ENCODE peak calls at places on chromosomes 2 and 18, in eight cellular contexts. E is Peyer's patch, F is adrenal gland, W is IMR-90, P is uterus, Z is upper lobe of left lung, C is heart left ventricle, Y is endothelial cell of umbilical vein. K is an unnamed sample. For H3K9me3, the result is how much of the 10 kb centered on the place peaks cover.

GRCh38 chr2:134140251-134140661 is 113.6 kb upstream of the MGAT5 start:
- DNase-seq in F (peak), Y (no peak), Z (peak), P (no peak), E (no peak), W (no peak), C (no peak), K (no peak)

GRCh38 chr2:232885264-232885961 is 15.3 kb downstream of the SNORC start:
- DNase-seq in P (no peak), C (no peak), F (no peak), Z (peak), W (no peak), E (no peak), Y (no peak), K (no peak)

GRCh38 chr2:15795426-15795825 is 144.9 kb upstream of the MYCN start:
- DNase-seq in W (no peak), E (no peak), Y (no peak), Z (peak), C (no peak), P (peak), F (peak), K (no peak)

GRCh38 chr18:48566588-48566987 is 27.8 kb downstream of the CTIF start:
- DNase-seq in E (no peak), P (no peak), C (no peak), F (no peak), W (no peak), Z (no peak), Y (no peak), K (no peak)

GRCh38 chr2:165573534-165574461 is 104.3 kb downstream of the CSRNP3 start:
- DNase-seq in E (no peak), Z (no peak), W (no peak), F (peak), Y (peak), C (peak), P (peak), K (peak)

GRCh38 chr18:50656841-50657470 is 97.1 kb downstream of the MAPK4 start:
- DNase-seq in W (no peak), E (no peak), P (no peak), C (no peak), F (no peak), Z (no peak), Y (no peak), K (no peak)

GRCh38 chr2:72605836-72606442 is 219.9 kb downstream of the EXOC6B start:
- DNase-seq in P (no peak), Y (peak), F (no peak), W (peak), C (no peak), E (no peak), Z (no peak), K (no peak)

GRCh38 chr2:106280653-106281202 is 86.6 kb upstream of the UXS1 start:
- DNase-seq in C (no peak), F (no peak), Z (no peak), P (no peak), E (no peak), Y (no peak), W (no peak), K (no peak)

GRCh38 chr2:144332356-144333143 is 187.4 kb downstream of the ZEB2 start:
- DNase-seq in C (peak), Y (peak), E (peak), F (peak), P (peak), W (peak), Z (peak), K (peak)

GRCh38 chr2:20430461-20431302 is 16.2 kb upstream of the RHOB start:
- DNase-seq in P (no peak), F (no peak), Y (no peak), E (no peak), Z (no peak), C (no peak), W (peak), K (no peak)

GRCh38 chr2:215354771-215355695 is 43.2 kb downstream of the ATIC start:
- DNase-seq in Y (no peak), E (no peak), W (peak), F (no peak), P (no peak), C (no peak), Z (no peak), K (no peak)

GRCh38 chr2:200102971-200103370 is 147.6 kb downstream of the MAIP1 start:
- DNase-seq in E (no peak), F (no peak), Y (no peak), W (no peak), P (no peak), C (no peak), Z (no peak), K (no peak)

GRCh38 chr2:79040967-79041582 is 15.6 kb downstream of the REG3G start:
- DNase-seq in Y (no peak), Z (no peak), C (no peak), F (no peak), P (no peak), W (no peak), E (no peak), K (no peak)

GRCh38 chr2:197908940-197909339 is 104.5 kb downstream of the PLCL1 start:
- DNase-seq in C (no peak), Y (no peak), W (peak), F (no peak), E (no peak), P (no peak), Z (no peak), K (no peak)

GRCh38 chr2:1209761-1210160 is 203.5 kb upstream of the TPO start:
- DNase-seq in E (no peak), F (no peak), P (no peak), W (no peak), C (no peak), Y (no peak), Z (no peak), K (no peak)

GRCh38 chr2:239278941-239279365 is 121.9 kb downstream of the HDAC4 start:
- DNase-seq in P (peak), E (no peak), C (no peak), F (no peak), Z (no peak), W (no peak), Y (no peak), K (peak)

GRCh38 chr18:45775241-45775676 is 50.2 kb upstream of the SIGLEC15 start:
- DNase-seq in P (peak), Y (peak), C (peak), F (peak), Z (peak), E (peak), W (peak), K (peak)
- TF ChIP-seq POLR2A in P (no peak), Y (peak), C (peak), F (no peak), Z (no peak), E (no peak), W (no peak), K (no peak)

GRCh38 chr2:140943867-140944266 is 1186.9 kb downstream of the LRP1B start:
- DNase-seq in E (no peak), W (no peak), Y (no peak), F (no peak), C (no peak), P (no peak), Z (no peak), K (no peak)
- TF ChIP-seq CTCF in E (no peak), W (no peak), Y (no peak), F (no peak), C (no peak), P (no peak), Z (no peak), K (no peak)

DNA sequence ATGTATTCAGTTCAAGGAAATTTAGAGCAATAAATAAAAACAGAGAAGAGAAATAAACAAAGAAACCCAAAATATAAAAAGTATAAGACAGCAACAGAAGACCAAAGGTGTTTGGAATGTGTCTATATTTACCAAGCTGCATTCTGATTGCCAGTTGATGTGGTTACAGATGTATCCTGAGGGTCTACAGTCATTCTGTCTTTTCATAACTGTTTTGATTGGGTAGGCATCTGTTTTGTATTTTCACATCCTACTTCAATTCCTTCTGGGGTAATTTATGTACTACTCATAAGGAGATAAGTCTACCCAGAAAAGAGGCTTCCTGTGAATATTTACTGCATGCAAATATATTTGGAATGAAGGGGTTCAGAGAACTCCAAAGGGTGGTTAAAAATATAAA is 596.8 kb upstream of the GCFC2 start:
- DNase-seq in F (no peak), E (no peak), P (no peak), Y (no peak), C (no peak), W (no peak), Z (no peak), K (no peak)
- H3K9me3 ChIP-seq in F (under half), E (under half), P (under half), Y (under half), C (under half), W (under half), Z (under half), K (under half)

GRCh38 chr2:159145745-159146359 is 140.7 kb downstream of the WDSUB1 start:
- DNase-seq in P (no peak), F (no peak), E (no peak), W (no peak), Z (no peak), C (no peak), Y (no peak), K (no peak)

GRCh38 chr2:159146930-159147666 is 139.4 kb downstream of the WDSUB1 start:
- DNase-seq in Z (peak), C (peak), W (no peak), Y (peak), F (no peak), P (no peak), E (no peak), K (no peak)

GRCh38 chr2:159149786-159150185 is 136.7 kb downstream of the WDSUB1 start:
- DNase-seq in Z (no peak), E (no peak), P (no peak), W (no peak), C (no peak), Y (peak), F (no peak), K (no peak)

GRCh38 chr2:159148891-159149290 is 137.6 kb downstream of the WDSUB1 start:
- DNase-seq in Z (no peak), Y (no peak), F (no peak), E (no peak), C (no peak), P (no peak), W (no peak), K (no peak)

GRCh38 chr2:159147687-159148086 is 138.8 kb downstream of the WDSUB1 start:
- DNase-seq in W (no peak), E (no peak), Y (no peak), Z (no peak), F (no peak), P (no peak), C (no peak), K (no peak)
- TF ChIP-seq POLR2A in W (no peak), E (no peak), Y (no peak), Z (no peak), F (no peak), P (no peak), C (no peak), K (no peak)